ENCODE peak calls at places on chromosomes 5 and 9, in five cellular contexts. K is hepatocyte, W is astrocyte, G is mucosa of descending colon, X is pancreas. J is an unnamed sample.

GRCh38 chr9:133995012-133995896 is 3.1 kb upstream of the VAV2 start:
- DNase-seq in W (peak; percentile 49), G (no peak), K (peak; percentile 32), X (no peak), J (no peak)

GRCh38 chr5:97022898-97023297 is 87.0 kb downstream of the LNPEP start:
- DNase-seq in K (no peak), X (no peak), W (no peak), G (no peak), J (no peak)

GRCh38 chr9:33388110-33388994 is 14.0 kb downstream of the AQP7 start:
- DNase-seq in K (no peak), G (no peak), X (peak; percentile 61), W (no peak), J (peak; percentile 19)

GRCh38 chr5:136810198-136810823 is 445.0 kb upstream of the TRPC7 start:
- DNase-seq in X (no peak), K (no peak), G (no peak), W (peak; percentile 93), J (no peak)

GRCh38 chr9:78026947-78027346 is 4.7 kb downstream of the GNAQ start:
- DNase-seq in G (no peak), X (no peak), K (no peak), W (no peak), J (no peak)

GRCh38 chr9:121463026-121463827 is 36.4 kb downstream of the GGTA1 start:
- DNase-seq in X (peak; percentile 33), G (peak; percentile 55), W (peak; percentile 4), K (peak; percentile 39), J (peak; percentile 35)

GRCh38 chr5:119302916-119303897 is 52.6 kb upstream of the TNFAIP8 start:
- DNase-seq in G (no peak), K (peak; percentile 83), X (peak; percentile 35), W (peak; percentile 99), J (no peak)

GRCh38 chr5:180910735-180911134 is 11.8 kb downstream of the BTNL8 start:
- DNase-seq in K (no peak), X (no peak), W (no peak), G (no peak), J (no peak)

GRCh38 chr5:1081519-1081918 is 30.3 kb downstream of the SLC12A7 start:
- DNase-seq in G (no peak), K (no peak), W (no peak), X (no peak), J (no peak)

GRCh38 chr5:107314330-107314729 is 356.4 kb downstream of the EFNA5 start:
- DNase-seq in W (no peak), K (no peak), G (no peak), X (no peak), J (no peak)

GRCh38 chr9:128723352-128723865 is 518 bp downstream of the ZDHHC12 start:
- DNase-seq in G (peak; percentile 40), K (no peak), X (peak; percentile 45), W (no peak), J (no peak)

GRCh38 chr5:127886141-127886540 is 182.9 kb downstream of the CCDC192 start:
- DNase-seq in G (peak; percentile 35), X (no peak), W (no peak), K (no peak), J (no peak)
- H3K9me3 ChIP-seq in G (no peaks in the 10 kb centered on the region), X (no peaks in the 10 kb centered on the region), W (no peaks in the 10 kb centered on the region), K (no peaks in the 10 kb centered on the region), J (no peaks in the 10 kb centered on the region)

GRCh38 chr5:90356612-90357011 is 52.9 kb downstream of the CETN3 start:
- DNase-seq in X (no peak), W (peak; percentile 22), G (no peak), K (no peak), J (no peak)
- H3K36me3 ChIP-seq in X (no peaks in the 10 kb centered on the region), W (no peaks in the 10 kb centered on the region), G (no peaks in the 10 kb centered on the region), K (no peaks in the 10 kb centered on the region), J (no peaks in the 10 kb centered on the region)

GRCh38 chr9:22457448-22457847 is 10.8 kb downstream of the DMRTA1 start:
- DNase-seq in K (no peak), X (no peak), G (no peak), W (no peak), J (no peak)
- TF ChIP-seq CTCF in K (no peak), X (no peak), G (no peak), W (no peak), J (no peak)

GRCh38 chr5:143453722-143454121 is 50.2 kb upstream of the NR3C1 start:
- DNase-seq in X (no peak), K (no peak), W (no peak), G (no peak), J (no peak)

GRCh38 chr5:143459433-143459832 is 55.9 kb upstream of the NR3C1 start:
- DNase-seq in G (no peak), X (no peak), K (no peak), W (no peak), J (no peak)

GRCh38 chr5:143454936-143455516 is 51.5 kb upstream of the NR3C1 start:
- DNase-seq in X (no peak), W (no peak), G (no peak), K (no peak), J (no peak)

GRCh38 chr5:143456952-143457547 is 53.6 kb upstream of the NR3C1 start:
- DNase-seq in K (no peak), G (no peak), X (no peak), W (peak; percentile 45), J (no peak)
- H3K9me3 ChIP-seq in K (no peaks in the 10 kb centered on the region), G (no peaks in the 10 kb centered on the region), X (no peaks in the 10 kb centered on the region), W (no peaks in the 10 kb centered on the region), J (no peaks in the 10 kb centered on the region)

DNA sequence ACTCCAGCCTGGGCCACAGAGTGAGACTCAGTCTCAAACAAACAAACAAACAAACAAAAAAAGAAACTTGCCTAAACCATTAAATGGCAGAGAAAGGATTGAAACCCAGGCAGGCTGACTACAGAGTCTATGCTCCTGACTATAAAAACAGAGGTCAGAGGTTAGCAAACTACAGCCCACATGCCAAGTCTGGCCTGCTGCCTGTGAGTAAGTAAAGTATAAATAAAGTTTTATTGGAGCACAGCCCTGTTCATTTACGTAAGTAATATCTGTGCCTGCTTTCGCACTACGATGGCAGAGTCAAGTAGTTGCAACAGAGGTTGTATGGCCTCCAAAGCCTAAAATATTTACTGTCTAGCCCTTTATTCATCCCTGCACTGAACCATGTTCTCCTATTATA is 11.6 kb downstream of the POLR1E start:
- DNase-seq in G (no peak), X (no peak), W (no peak), K (no peak), J (no peak)
- H3K36me3 ChIP-seq in G (peaks cover 10% of the 10 kb centered on the region), X (no peaks in the 10 kb centered on the region), W (peaks cover 75% of the 10 kb centered on the region), K (no peaks in the 10 kb centered on the region), J (peaks cover 35% of the 10 kb centered on the region)

GRCh38 chr9:93036887-93037475 is 21.5 kb upstream of the SUSD3 start:
- DNase-seq in W (no peak), X (no peak), G (no peak), K (no peak), J (no peak)
- TF ChIP-seq CTCF in W (no peak), X (no peak), G (no peak), K (peak; percentile 13), J (no peak)

DNA sequence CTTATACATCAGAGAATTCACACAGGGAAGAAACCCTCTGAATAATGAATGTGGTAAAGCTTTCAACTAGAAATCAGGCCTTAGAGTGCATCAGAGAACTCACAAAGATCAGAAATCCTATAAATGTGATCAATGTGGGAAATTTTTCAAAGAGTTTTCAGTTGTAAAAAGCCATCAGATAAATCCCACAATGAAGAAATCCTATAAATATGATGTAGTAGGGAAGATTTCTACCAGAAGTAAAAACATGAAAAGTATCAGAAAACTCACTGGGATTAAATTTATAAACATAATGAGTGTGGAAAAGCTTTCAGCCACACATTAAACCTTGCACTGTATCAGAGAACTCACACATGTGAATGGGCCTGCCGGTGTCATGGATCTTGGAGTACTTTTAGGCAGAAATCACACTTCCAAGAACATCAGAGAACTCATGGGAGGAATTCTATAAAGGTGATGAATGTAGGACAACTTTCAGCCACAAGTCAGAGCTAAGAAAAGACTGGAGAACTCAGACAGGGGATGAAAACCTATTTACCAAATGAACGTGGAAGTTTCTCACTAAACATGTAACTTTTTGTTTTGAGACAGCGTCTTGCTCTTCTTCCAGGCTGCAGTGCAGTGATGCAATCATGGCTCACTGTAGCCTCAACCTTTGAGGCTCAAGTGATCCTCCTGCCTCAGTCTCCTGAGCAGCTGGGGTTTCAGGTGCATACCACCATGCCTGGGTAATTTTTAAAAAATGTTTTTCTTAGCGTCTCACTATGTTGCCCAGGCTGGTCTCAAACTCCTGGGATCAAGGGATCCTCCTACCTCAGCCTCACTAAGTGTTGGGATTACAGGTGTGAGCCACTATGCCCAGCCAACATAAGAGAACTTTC is 39.5 kb downstream of the ZNF510 start:
- DNase-seq in W (no peak), X (no peak), K (no peak), G (no peak), J (no peak)
- H3K9me3 ChIP-seq in W (peaks cover 34% of the 10 kb centered on the region), X (no peaks in the 10 kb centered on the region), K (peaks cover 26% of the 10 kb centered on the region), G (peaks cover 49% of the 10 kb centered on the region), J (no peaks in the 10 kb centered on the region)

J was measured in thyroid gland.